ENCODE peak calls at places on chromosomes 16 and 17, in nine cellular contexts. One of them, this sample, is unnamed.

GRCh38 chr17:32876414-32877163 is at the start of gene MYO1D:
- DNase-seq in HL-60: no peak
- DNase-seq in effector memory CD8-positive, alpha-beta T cell: peak
- DNase-seq in stimulated activated CD8-positive, alpha-beta memory T cell treated with anti-CD3 and anti-CD28 coated beads, Interleukin-15, amount 100 ng/mL, for 4 hours: peak
- DNase-seq in amygdala: no peak
- DNase-seq in SW 1271: peak
- DNase-seq in cardiac fibroblast: no peak
- DNase-seq in nucleus accumbens: no peak
- DNase-seq in GM23338: peak
- DNase-seq in this sample: peak

GRCh38 chr17:78133971-78134898 is 3.7 kb downstream of the TMC8 start:
- DNase-seq in HL-60: no peak
- DNase-seq in nucleus accumbens: peak
- DNase-seq in stimulated activated CD8-positive, alpha-beta memory T cell treated with anti-CD3 and anti-CD28 coated beads, Interleukin-15, amount 100 ng/mL, for 4 hours: no peak
- DNase-seq in amygdala: no peak
- DNase-seq in GM23338: peak
- DNase-seq in SW 1271: no peak
- DNase-seq in effector memory CD8-positive, alpha-beta T cell: peak
- DNase-seq in cardiac fibroblast: peak
- DNase-seq in this sample: peak

GRCh38 chr16:53430363-53430762 is 3.9 kb upstream of the RBL2 start:
- DNase-seq in effector memory CD8-positive, alpha-beta T cell: no peak
- DNase-seq in cardiac fibroblast: no peak
- DNase-seq in GM23338: no peak
- DNase-seq in HL-60: no peak
- DNase-seq in nucleus accumbens: no peak
- DNase-seq in SW 1271: no peak
- DNase-seq in stimulated activated CD8-positive, alpha-beta memory T cell treated with anti-CD3 and anti-CD28 coated beads, Interleukin-15, amount 100 ng/mL, for 4 hours: no peak
- DNase-seq in amygdala: no peak
- DNase-seq in this sample: no peak

GRCh38 chr16:71205482-71206131 is 24.9 kb downstream of the HYDIN start:
- DNase-seq in effector memory CD8-positive, alpha-beta T cell: no peak
- DNase-seq in HL-60: no peak
- DNase-seq in stimulated activated CD8-positive, alpha-beta memory T cell treated with anti-CD3 and anti-CD28 coated beads, Interleukin-15, amount 100 ng/mL, for 4 hours: no peak
- DNase-seq in cardiac fibroblast: no peak
- DNase-seq in amygdala: peak
- DNase-seq in SW 1271: no peak
- DNase-seq in nucleus accumbens: peak
- DNase-seq in GM23338: no peak
- DNase-seq in this sample: no peak

GRCh38 chr16:6704306-6704705 is 628.3 kb upstream of the RBFOX1 start:
- DNase-seq in HL-60: no peak
- DNase-seq in nucleus accumbens: no peak
- DNase-seq in stimulated activated CD8-positive, alpha-beta memory T cell treated with anti-CD3 and anti-CD28 coated beads, Interleukin-15, amount 100 ng/mL, for 4 hours: no peak
- DNase-seq in SW 1271: no peak
- DNase-seq in effector memory CD8-positive, alpha-beta T cell: no peak
- DNase-seq in GM23338: no peak
- DNase-seq in cardiac fibroblast: no peak
- DNase-seq in amygdala: no peak
- DNase-seq in this sample: no peak

GRCh38 chr17:72952641-72953313 is 139.7 kb downstream of the SLC39A11 start:
- DNase-seq in GM23338: no peak
- DNase-seq in nucleus accumbens: no peak
- DNase-seq in stimulated activated CD8-positive, alpha-beta memory T cell treated with anti-CD3 and anti-CD28 coated beads, Interleukin-15, amount 100 ng/mL, for 4 hours: no peak
- DNase-seq in cardiac fibroblast: no peak
- DNase-seq in HL-60: no peak
- DNase-seq in SW 1271: no peak
- DNase-seq in effector memory CD8-positive, alpha-beta T cell: no peak
- DNase-seq in amygdala: no peak
- DNase-seq in this sample: peak

GRCh38 chr16:67957622-67958021 is 10.8 kb downstream of the SLC12A4 start:
- DNase-seq in cardiac fibroblast: no peak
- DNase-seq in amygdala: no peak
- DNase-seq in stimulated activated CD8-positive, alpha-beta memory T cell treated with anti-CD3 and anti-CD28 coated beads, Interleukin-15, amount 100 ng/mL, for 4 hours: no peak
- DNase-seq in nucleus accumbens: no peak
- DNase-seq in SW 1271: no peak
- DNase-seq in HL-60: no peak
- DNase-seq in effector memory CD8-positive, alpha-beta T cell: no peak
- DNase-seq in GM23338: no peak
- DNase-seq in this sample: no peak

GRCh38 chr16:67761924-67762323 is 42.8 kb upstream of the GFOD2 start:
- DNase-seq in effector memory CD8-positive, alpha-beta T cell: no peak
- DNase-seq in nucleus accumbens: no peak
- DNase-seq in SW 1271: no peak
- DNase-seq in amygdala: no peak
- DNase-seq in HL-60: no peak
- DNase-seq in stimulated activated CD8-positive, alpha-beta memory T cell treated with anti-CD3 and anti-CD28 coated beads, Interleukin-15, amount 100 ng/mL, for 4 hours: no peak
- DNase-seq in GM23338: no peak
- DNase-seq in cardiac fibroblast: no peak
- DNase-seq in this sample: no peak

GRCh38 chr17:29667969-29668368 is 45.3 kb upstream of the CORO6 start:
- DNase-seq in HL-60: no peak
- DNase-seq in effector memory CD8-positive, alpha-beta T cell: no peak
- DNase-seq in SW 1271: no peak
- DNase-seq in amygdala: no peak
- DNase-seq in nucleus accumbens: no peak
- DNase-seq in cardiac fibroblast: no peak
- DNase-seq in stimulated activated CD8-positive, alpha-beta memory T cell treated with anti-CD3 and anti-CD28 coated beads, Interleukin-15, amount 100 ng/mL, for 4 hours: no peak
- DNase-seq in GM23338: peak
- DNase-seq in this sample: no peak

GRCh38 chr17:62901544-62901943 is 64.5 kb upstream of the TANC2 start:
- DNase-seq in amygdala: no peak
- DNase-seq in SW 1271: no peak
- DNase-seq in HL-60: no peak
- DNase-seq in cardiac fibroblast: no peak
- DNase-seq in stimulated activated CD8-positive, alpha-beta memory T cell treated with anti-CD3 and anti-CD28 coated beads, Interleukin-15, amount 100 ng/mL, for 4 hours: no peak
- DNase-seq in GM23338: no peak
- DNase-seq in effector memory CD8-positive, alpha-beta T cell: no peak
- DNase-seq in nucleus accumbens: no peak
- DNase-seq in this sample: no peak

GRCh38 chr17:77011173-77012011 is 129.4 kb upstream of the SEC14L1 start:
- DNase-seq in SW 1271: no peak
- DNase-seq in stimulated activated CD8-positive, alpha-beta memory T cell treated with anti-CD3 and anti-CD28 coated beads, Interleukin-15, amount 100 ng/mL, for 4 hours: peak
- DNase-seq in GM23338: peak
- DNase-seq in cardiac fibroblast: peak
- DNase-seq in HL-60: no peak
- DNase-seq in nucleus accumbens: no peak
- DNase-seq in effector memory CD8-positive, alpha-beta T cell: peak
- DNase-seq in amygdala: no peak
- DNase-seq in this sample: peak

GRCh38 chr17:29596811-29597210 is 3.9 kb downstream of the ANKRD13B start:
- DNase-seq in nucleus accumbens: no peak
- DNase-seq in SW 1271: no peak
- DNase-seq in stimulated activated CD8-positive, alpha-beta memory T cell treated with anti-CD3 and anti-CD28 coated beads, Interleukin-15, amount 100 ng/mL, for 4 hours: no peak
- DNase-seq in GM23338: peak
- DNase-seq in HL-60: no peak
- DNase-seq in amygdala: no peak
- DNase-seq in cardiac fibroblast: no peak
- DNase-seq in effector memory CD8-positive, alpha-beta T cell: no peak
- DNase-seq in this sample: no peak

GRCh38 chr16:20004931-20005330 is 68.8 kb downstream of the GPR139 start:
- DNase-seq in amygdala: no peak
- DNase-seq in nucleus accumbens: no peak
- DNase-seq in stimulated activated CD8-positive, alpha-beta memory T cell treated with anti-CD3 and anti-CD28 coated beads, Interleukin-15, amount 100 ng/mL, for 4 hours: no peak
- DNase-seq in GM23338: peak
- DNase-seq in SW 1271: no peak
- DNase-seq in HL-60: no peak
- DNase-seq in cardiac fibroblast: no peak
- DNase-seq in effector memory CD8-positive, alpha-beta T cell: no peak
- DNase-seq in this sample: no peak

GRCh38 chr17:19386974-19387920 is at the start of gene MFAP4:
- DNase-seq in stimulated activated CD8-positive, alpha-beta memory T cell treated with anti-CD3 and anti-CD28 coated beads, Interleukin-15, amount 100 ng/mL, for 4 hours: no peak
- DNase-seq in SW 1271: no peak
- DNase-seq in HL-60: no peak
- DNase-seq in amygdala: peak
- DNase-seq in nucleus accumbens: peak
- DNase-seq in cardiac fibroblast: peak
- DNase-seq in effector memory CD8-positive, alpha-beta T cell: no peak
- DNase-seq in GM23338: peak
- DNase-seq in this sample: peak

GRCh38 chr17:32020943-32021617 is 13.9 kb downstream of the LRRC37B start:
- DNase-seq in HL-60: no peak
- DNase-seq in nucleus accumbens: no peak
- DNase-seq in amygdala: peak
- DNase-seq in cardiac fibroblast: peak
- DNase-seq in SW 1271: no peak
- DNase-seq in stimulated activated CD8-positive, alpha-beta memory T cell treated with anti-CD3 and anti-CD28 coated beads, Interleukin-15, amount 100 ng/mL, for 4 hours: no peak
- DNase-seq in effector memory CD8-positive, alpha-beta T cell: no peak
- DNase-seq in GM23338: no peak
- DNase-seq in this sample: no peak

GRCh38 chr17:32671891-32672290 is 185.1 kb downstream of the CDK5R1 start:
- DNase-seq in GM23338: no peak
- DNase-seq in effector memory CD8-positive, alpha-beta T cell: no peak
- DNase-seq in HL-60: no peak
- DNase-seq in SW 1271: no peak
- DNase-seq in amygdala: no peak
- DNase-seq in cardiac fibroblast: peak
- DNase-seq in nucleus accumbens: no peak
- DNase-seq in stimulated activated CD8-positive, alpha-beta memory T cell treated with anti-CD3 and anti-CD28 coated beads, Interleukin-15, amount 100 ng/mL, for 4 hours: no peak
- DNase-seq in this sample: peak

GRCh38 chr16:23196577-23196976 is 14.0 kb downstream of the SCNN1G start:
- DNase-seq in GM23338: no peak
- DNase-seq in HL-60: no peak
- DNase-seq in amygdala: no peak
- DNase-seq in stimulated activated CD8-positive, alpha-beta memory T cell treated with anti-CD3 and anti-CD28 coated beads, Interleukin-15, amount 100 ng/mL, for 4 hours: no peak
- DNase-seq in nucleus accumbens: no peak
- DNase-seq in cardiac fibroblast: no peak
- DNase-seq in SW 1271: no peak
- DNase-seq in effector memory CD8-positive, alpha-beta T cell: no peak
- DNase-seq in this sample: no peak

GRCh38 chr16:87233928-87234327 is 83.3 kb downstream of the C16orf95 start:
- DNase-seq in HL-60: no peak
- DNase-seq in stimulated activated CD8-positive, alpha-beta memory T cell treated with anti-CD3 and anti-CD28 coated beads, Interleukin-15, amount 100 ng/mL, for 4 hours: no peak
- DNase-seq in amygdala: no peak
- DNase-seq in SW 1271: no peak
- DNase-seq in effector memory CD8-positive, alpha-beta T cell: no peak
- DNase-seq in cardiac fibroblast: peak
- DNase-seq in nucleus accumbens: no peak
- DNase-seq in GM23338: peak
- DNase-seq in this sample: no peak

GRCh38 chr17:42107597-42108576 is 4.6 kb downstream of the DHX58 start:
- DNase-seq in effector memory CD8-positive, alpha-beta T cell: peak
- DNase-seq in amygdala: peak
- DNase-seq in cardiac fibroblast: no peak
- DNase-seq in stimulated activated CD8-positive, alpha-beta memory T cell treated with anti-CD3 and anti-CD28 coated beads, Interleukin-15, amount 100 ng/mL, for 4 hours: peak
- DNase-seq in nucleus accumbens: peak
- DNase-seq in SW 1271: no peak
- DNase-seq in HL-60: peak
- DNase-seq in GM23338: peak
- DNase-seq in this sample: peak

GRCh38 chr17:72387969-72388368 is 267.1 kb downstream of the SOX9 start:
- DNase-seq in GM23338: no peak
- DNase-seq in HL-60: no peak
- DNase-seq in SW 1271: no peak
- DNase-seq in effector memory CD8-positive, alpha-beta T cell: no peak
- DNase-seq in amygdala: no peak
- DNase-seq in cardiac fibroblast: no peak
- DNase-seq in stimulated activated CD8-positive, alpha-beta memory T cell treated with anti-CD3 and anti-CD28 coated beads, Interleukin-15, amount 100 ng/mL, for 4 hours: no peak
- DNase-seq in nucleus accumbens: no peak
- DNase-seq in this sample: no peak

GRCh38 chr17:78343433-78344201 is 16.3 kb downstream of the SOCS3 start:
- DNase-seq in nucleus accumbens: no peak
- DNase-seq in effector memory CD8-positive, alpha-beta T cell: peak
- DNase-seq in cardiac fibroblast: no peak
- DNase-seq in SW 1271: no peak
- DNase-seq in stimulated activated CD8-positive, alpha-beta memory T cell treated with anti-CD3 and anti-CD28 coated beads, Interleukin-15, amount 100 ng/mL, for 4 hours: peak
- DNase-seq in GM23338: peak
- DNase-seq in amygdala: no peak
- DNase-seq in HL-60: peak
- DNase-seq in this sample: no peak

GRCh38 chr17:51107666-51108227 is 12.9 kb downstream of the SPAG9 start:
- DNase-seq in SW 1271: no peak
- DNase-seq in stimulated activated CD8-positive, alpha-beta memory T cell treated with anti-CD3 and anti-CD28 coated beads, Interleukin-15, amount 100 ng/mL, for 4 hours: no peak
- DNase-seq in nucleus accumbens: no peak
- DNase-seq in effector memory CD8-positive, alpha-beta T cell: no peak
- DNase-seq in amygdala: no peak
- DNase-seq in cardiac fibroblast: no peak
- DNase-seq in HL-60: no peak
- DNase-seq in GM23338: no peak
- DNase-seq in this sample: no peak

GRCh38 chr17:13117616-13118015 is 99.8 kb upstream of the ELAC2 start:
- DNase-seq in HL-60: no peak
- DNase-seq in cardiac fibroblast: no peak
- DNase-seq in SW 1271: no peak
- DNase-seq in effector memory CD8-positive, alpha-beta T cell: no peak
- DNase-seq in nucleus accumbens: no peak
- DNase-seq in amygdala: no peak
- DNase-seq in stimulated activated CD8-positive, alpha-beta memory T cell treated with anti-CD3 and anti-CD28 coated beads, Interleukin-15, amount 100 ng/mL, for 4 hours: no peak
- DNase-seq in GM23338: no peak
- DNase-seq in this sample: no peak

GRCh38 chr16:85473909-85474640 is 139.0 kb upstream of the GSE1 start:
- DNase-seq in cardiac fibroblast: no peak
- DNase-seq in amygdala: no peak
- DNase-seq in HL-60: no peak
- DNase-seq in stimulated activated CD8-positive, alpha-beta memory T cell treated with anti-CD3 and anti-CD28 coated beads, Interleukin-15, amount 100 ng/mL, for 4 hours: no peak
- DNase-seq in SW 1271: no peak
- DNase-seq in nucleus accumbens: no peak
- DNase-seq in GM23338: no peak
- DNase-seq in effector memory CD8-positive, alpha-beta T cell: no peak
- DNase-seq in this sample: no peak

GRCh38 chr16:3645108-3645503 is 9.4 kb upstream of the DNASE1 start:
- DNase-seq in SW 1271: no peak
- DNase-seq in stimulated activated CD8-positive, alpha-beta memory T cell treated with anti-CD3 and anti-CD28 coated beads, Interleukin-15, amount 100 ng/mL, for 4 hours: no peak
- DNase-seq in nucleus accumbens: no peak
- DNase-seq in effector memory CD8-positive, alpha-beta T cell: no peak
- DNase-seq in cardiac fibroblast: no peak
- DNase-seq in amygdala: no peak
- DNase-seq in HL-60: no peak
- DNase-seq in GM23338: no peak
- DNase-seq in this sample: no peak